ENCODE peak calls at places on chromosomes 7 and 10, in seven cellular contexts. Z is RKO; Q is DMS153; G is stimulated activated naive B cell treated with anti-CD40 and anti-IgM and Interleukin-4, amounts not matched to agents 10 μg/mL and 1 μg/mL and 100 μg/mL, for 72 hours; M is activated gamma-delta T cell treated with anti-CD3 and anti-CD28 coated beads, Interleukin-2, amount 50 U/mL, for 16 hours; A is stimulated activated CD4-positive, alpha-beta T cell treated with anti-CD3 and anti-CD28 coated beads, Interleukin-4, amount 100 ng/mL, for 48 hours; N is sciatic nerve. R is an unnamed sample.

GRCh38 chr7:44059219-44060090 is 5.9 kb downstream of the PGAM2 start:
- DNase-seq in Z (no peak), Q (no peak), G (peak; percentile 79), M (no peak), A (no peak), N (peak; percentile 56), R (no peak)

GRCh38 chr7:2876031-2876862 is 32.1 kb upstream of the GNA12 start:
- DNase-seq in Z (no peak), Q (no peak), G (no peak), M (no peak), A (no peak), N (no peak), R (no peak)

GRCh38 chr7:51229620-51230323 is 86.8 kb downstream of the COBL start:
- DNase-seq in Z (no peak), Q (no peak), G (no peak), M (no peak), A (no peak), N (no peak), R (peak; percentile 63)

GRCh38 chr10:29689001-29689400 is 54.2 kb upstream of the SVIL start:
- DNase-seq in Z (peak; percentile 94), Q (no peak), G (no peak), M (no peak), A (no peak), N (no peak), R (no peak)

GRCh38 chr7:107579546-107579880 is 533 bp upstream of the BCAP29 start:
- DNase-seq in Z (no peak), Q (no peak), G (no peak), M (no peak), A (no peak), N (no peak), R (no peak)

GRCh38 chr7:5476001-5476400 is 52.4 kb upstream of the TNRC18 start:
- DNase-seq in Z (no peak), Q (no peak), G (no peak), M (no peak), A (no peak), N (no peak), R (no peak)

GRCh38 chr10:116353817-116354216 is 29.6 kb downstream of the CCDC172 start:
- DNase-seq in Z (no peak), Q (no peak), G (no peak), M (no peak), A (no peak), N (no peak), R (no peak)

GRCh38 chr7:73894851-73895441 is 34.0 kb downstream of the TMEM270 start:
- DNase-seq in Z (peak; percentile 61), Q (no peak), G (no peak), M (no peak), A (no peak), N (peak; percentile 76), R (no peak)

GRCh38 chr10:15879663-15880062 is 19.4 kb upstream of the MINDY3 start:
- DNase-seq in Z (no peak), Q (peak; percentile 68), G (no peak), M (no peak), A (no peak), N (no peak), R (no peak)

GRCh38 chr10:97676770-97677581 is 10.1 kb downstream of the AVPI1 start:
- DNase-seq in Z (peak; percentile 58), Q (peak; percentile 24), G (no peak), M (peak; percentile 17), A (peak; percentile 28), N (no peak), R (peak; percentile 83)

GRCh38 chr10:35910234-35910633 is 268.1 kb upstream of the FZD8 start:
- DNase-seq in Z (peak; percentile 52), Q (no peak), G (no peak), M (no peak), A (no peak), N (no peak), R (no peak)

GRCh38 chr10:3339531-3339950 is 167.0 kb upstream of the PITRM1 start:
- DNase-seq in Z (no peak), Q (no peak), G (no peak), M (no peak), A (no peak), N (no peak), R (no peak)

GRCh38 chr10:132575320-132576201 is 38.0 kb downstream of the INPP5A start:
- DNase-seq in Z (no peak), Q (peak; percentile 8), G (peak; percentile 75), M (no peak), A (no peak), N (no peak), R (no peak)

GRCh38 chr10:84337199-84337598 is 8.8 kb downstream of the CCSER2 start:
- DNase-seq in Z (peak; percentile 8), Q (no peak), G (no peak), M (no peak), A (no peak), N (no peak), R (no peak)

GRCh38 chr10:46523881-46524470 is 32.5 kb downstream of the GPRIN2 start:
- DNase-seq in Z (peak; percentile 65), Q (no peak), G (no peak), M (no peak), A (no peak), N (peak; percentile 62), R (no peak)

GRCh38 chr10:107914450-107915276 is 750.2 kb upstream of the SORCS1 start:
- DNase-seq in Z (no peak), Q (no peak), G (no peak), M (no peak), A (no peak), N (peak; percentile 59), R (no peak)

GRCh38 chr7:16564909-16565426 is 38.3 kb downstream of the LRRC72 start:
- DNase-seq in Z (peak; percentile 67), Q (peak; percentile 68), G (no peak), M (no peak), A (no peak), N (no peak), R (peak; percentile 57)

GRCh38 chr10:14380746-14381145 is 50.0 kb upstream of the FRMD4A start:
- DNase-seq in Z (no peak), Q (no peak), G (no peak), M (no peak), A (no peak), N (no peak), R (no peak)

GRCh38 chr7:32221756-32222155 is 151.5 kb upstream of the PDE1C start:
- DNase-seq in Z (no peak), Q (no peak), G (no peak), M (no peak), A (no peak), N (no peak), R (no peak)

GRCh38 chr10:78305311-78305710 is 271.6 kb downstream of the RPS24 start:
- DNase-seq in Z (no peak), Q (no peak), G (no peak), M (no peak), A (no peak), N (no peak), R (no peak)

GRCh38 chr10:11658801-11659368 is 47.4 kb upstream of the USP6NL start:
- DNase-seq in Z (no peak), Q (no peak), G (no peak), M (no peak), A (no peak), N (no peak), R (no peak)

GRCh38 chr10:12710157-12710556 is 291.4 kb downstream of the CCDC3 start:
- DNase-seq in Z (no peak), Q (no peak), G (no peak), M (no peak), A (no peak), N (no peak), R (no peak)

GRCh38 chr7:99380032-99380822 is 5.7 kb downstream of the ARPC1B start:
- DNase-seq in Z (no peak), Q (no peak), G (peak; percentile 78), M (no peak), A (no peak), N (no peak), R (no peak)

GRCh38 chr7:78863248-78863647 is 590.2 kb downstream of the MAGI2 start:
- DNase-seq in Z (no peak), Q (no peak), G (no peak), M (no peak), A (no peak), N (no peak), R (no peak)

GRCh38 chr10:59098387-59098786 is 78.1 kb upstream of the PHYHIPL start:
- DNase-seq in Z (no peak), Q (no peak), G (no peak), M (no peak), A (no peak), N (no peak), R (no peak)

GRCh38 chr7:20269726-20270125 is 52.5 kb upstream of the MACC1 start:
- DNase-seq in Z (no peak), Q (no peak), G (no peak), M (no peak), A (no peak), N (no peak), R (no peak)

GRCh38 chr7:27080844-27081423 is 14.9 kb downstream of the HOXA1 start:
- DNase-seq in Z (no peak), Q (no peak), G (no peak), M (no peak), A (no peak), N (no peak), R (no peak)

GRCh38 chr7:17274551-17275245 is 23.8 kb upstream of the AHR start:
- DNase-seq in Z (peak; percentile 11), Q (peak; percentile 54), G (no peak), M (no peak), A (no peak), N (no peak), R (no peak)

GRCh38 chr10:28677889-28678686 is 767 bp downstream of the BAMBI start:
- DNase-seq in Z (peak; percentile 52), Q (no peak), G (peak; percentile 6), M (no peak), A (no peak), N (no peak), R (no peak)

GRCh38 chr10:24617771-24618396 is 105.8 kb downstream of the ARHGAP21 start:
- DNase-seq in Z (peak; percentile 61), Q (no peak), G (no peak), M (peak; percentile 9), A (peak; percentile 37), N (peak; percentile 73), R (no peak)

GRCh38 chr7:122552769-122553168 is 146.1 kb downstream of the RNF133 start:
- DNase-seq in Z (no peak), Q (no peak), G (no peak), M (no peak), A (no peak), N (no peak), R (peak; percentile 13)

GRCh38 chr10:114044251-114045070 is 795 bp downstream of the ADRB1 start:
- DNase-seq in Z (no peak), Q (no peak), G (no peak), M (no peak), A (no peak), N (no peak), R (no peak)

GRCh38 chr10:33129987-33130386 is 172.0 kb upstream of the ITGB1 start:
- DNase-seq in Z (no peak), Q (no peak), G (no peak), M (no peak), A (no peak), N (no peak), R (no peak)

GRCh38 chr10:109219935-109220334 is 703.4 kb downstream of the XPNPEP1 start:
- DNase-seq in Z (no peak), Q (no peak), G (no peak), M (no peak), A (no peak), N (no peak), R (no peak)

GRCh38 chr7:55556031-55556430 is 16.3 kb downstream of the VOPP1 start:
- DNase-seq in Z (no peak), Q (no peak), G (no peak), M (no peak), A (no peak), N (no peak), R (no peak)

GRCh38 chr10:113381906-113382562 is 170.8 kb upstream of the HABP2 start:
- DNase-seq in Z (no peak), Q (no peak), G (no peak), M (no peak), A (no peak), N (no peak), R (no peak)